ENCODE peak calls at places on chromosomes 3 and 15, in five cellular contexts. One of them, this sample, is unnamed.

GRCh38 chr15:92151741-92152140 is 241.9 kb upstream of the ST8SIA2 start:
- DNase-seq in pancreas: no peak
- DNase-seq in astrocyte of the spinal cord: no peak
- DNase-seq in breast epithelium: no peak
- DNase-seq in fibroblast of lung: no peak
- DNase-seq in this sample: no peak

GRCh38 chr15:38611228-38611627 is 46.6 kb upstream of the RASGRP1 start:
- DNase-seq in astrocyte of the spinal cord: no peak
- DNase-seq in fibroblast of lung: no peak
- DNase-seq in pancreas: no peak
- DNase-seq in breast epithelium: no peak
- DNase-seq in this sample: no peak

GRCh38 chr3:129122697-129123055 is 1.1 kb upstream of the RAB43 start:
- DNase-seq in fibroblast of lung: peak; percentile 15
- DNase-seq in astrocyte of the spinal cord: no peak
- DNase-seq in pancreas: no peak
- DNase-seq in breast epithelium: no peak
- DNase-seq in this sample: no peak

GRCh38 chr3:29279830-29280229 is 1.0 kb upstream of the RBMS3 start:
- DNase-seq in breast epithelium: no peak
- DNase-seq in fibroblast of lung: peak; percentile 49
- DNase-seq in astrocyte of the spinal cord: no peak
- DNase-seq in pancreas: no peak
- DNase-seq in this sample: no peak

GRCh38 chr3:182789371-182789770 is 3.9 kb upstream of the ATP11B start:
- DNase-seq in fibroblast of lung: no peak
- DNase-seq in breast epithelium: no peak
- DNase-seq in astrocyte of the spinal cord: no peak
- DNase-seq in pancreas: no peak
- DNase-seq in this sample: no peak

GRCh38 chr3:53426918-53427317 is 67.5 kb upstream of the CACNA1D start:
- DNase-seq in pancreas: no peak
- DNase-seq in fibroblast of lung: no peak
- DNase-seq in astrocyte of the spinal cord: no peak
- DNase-seq in breast epithelium: no peak
- DNase-seq in this sample: no peak

GRCh38 chr3:181724432-181724740 is 12.7 kb downstream of the SOX2 start:
- DNase-seq in fibroblast of lung: no peak
- DNase-seq in breast epithelium: no peak
- DNase-seq in pancreas: no peak
- DNase-seq in astrocyte of the spinal cord: peak; percentile 28
- DNase-seq in this sample: no peak

GRCh38 chr15:45387379-45388007 is 9.1 kb upstream of the GATM start:
- DNase-seq in breast epithelium: no peak
- DNase-seq in pancreas: no peak
- DNase-seq in fibroblast of lung: no peak
- DNase-seq in astrocyte of the spinal cord: no peak
- DNase-seq in this sample: no peak

GRCh38 chr15:20652914-20653313 is 111.3 kb upstream of the GOLGA6L6 start:
- DNase-seq in pancreas: no peak
- DNase-seq in fibroblast of lung: no peak
- DNase-seq in breast epithelium: no peak
- DNase-seq in astrocyte of the spinal cord: no peak
- DNase-seq in this sample: no peak

GRCh38 chr3:111803123-111803593 is 55.9 kb upstream of the PHLDB2 start:
- DNase-seq in breast epithelium: peak; percentile 57
- DNase-seq in fibroblast of lung: peak; percentile 99
- DNase-seq in pancreas: peak; percentile 22
- DNase-seq in astrocyte of the spinal cord: peak; percentile 97
- DNase-seq in this sample: no peak

GRCh38 chr3:175526609-175527280 is 667.6 kb downstream of the NAALADL2 start:
- DNase-seq in fibroblast of lung: peak; percentile 33
- DNase-seq in breast epithelium: no peak
- DNase-seq in pancreas: no peak
- DNase-seq in astrocyte of the spinal cord: peak; percentile 38
- DNase-seq in this sample: no peak
- H3K4me3 ChIP-seq in fibroblast of lung: peak overlapping the region; percentile 54
- H3K4me3 ChIP-seq in breast epithelium: peak overlapping the region; percentile 45
- H3K4me3 ChIP-seq in pancreas: peak overlapping the region; percentile 42
- H3K4me3 ChIP-seq in astrocyte of the spinal cord: peak overlapping the region; percentile 53
- H3K4me3 ChIP-seq in this sample: no peak overlapping the region

GRCh38 chr15:60128000-60128376 is 123.9 kb downstream of the FOXB1 start:
- DNase-seq in pancreas: no peak
- DNase-seq in breast epithelium: no peak
- DNase-seq in fibroblast of lung: peak; percentile 22
- DNase-seq in astrocyte of the spinal cord: no peak
- DNase-seq in this sample: no peak

GRCh38 chr15:60128710-60129109 is 124.6 kb downstream of the FOXB1 start:
- DNase-seq in breast epithelium: no peak
- DNase-seq in pancreas: no peak
- DNase-seq in astrocyte of the spinal cord: no peak
- DNase-seq in fibroblast of lung: no peak
- DNase-seq in this sample: no peak

GRCh38 chr15:60130811-60131210 is 126.7 kb downstream of the FOXB1 start:
- DNase-seq in breast epithelium: no peak
- DNase-seq in fibroblast of lung: no peak
- DNase-seq in astrocyte of the spinal cord: no peak
- DNase-seq in pancreas: no peak
- DNase-seq in this sample: no peak

GRCh38 chr15:60126661-60127060 is 122.5 kb downstream of the FOXB1 start:
- DNase-seq in astrocyte of the spinal cord: no peak
- DNase-seq in breast epithelium: no peak
- DNase-seq in fibroblast of lung: no peak
- DNase-seq in pancreas: no peak
- DNase-seq in this sample: no peak

GRCh38 chr15:60130398-60130797 is 126.3 kb downstream of the FOXB1 start:
- DNase-seq in fibroblast of lung: no peak
- DNase-seq in pancreas: no peak
- DNase-seq in breast epithelium: no peak
- DNase-seq in astrocyte of the spinal cord: no peak
- DNase-seq in this sample: no peak
- H3K4me3 ChIP-seq in fibroblast of lung: no peak overlapping the region
- H3K4me3 ChIP-seq in pancreas: no peak overlapping the region
- H3K4me3 ChIP-seq in breast epithelium: no peak overlapping the region
- H3K4me3 ChIP-seq in astrocyte of the spinal cord: no peak overlapping the region
- H3K4me3 ChIP-seq in this sample: no peak overlapping the region

GRCh38 chr3:120448707-120449650 is 1.8 kb downstream of the FSTL1 start:
- DNase-seq in breast epithelium: no peak
- DNase-seq in astrocyte of the spinal cord: peak; percentile 79
- DNase-seq in pancreas: no peak
- DNase-seq in fibroblast of lung: peak; percentile 73
- DNase-seq in this sample: no peak
- H3K4me3 ChIP-seq in breast epithelium: peak overlapping the region; percentile 78
- H3K4me3 ChIP-seq in astrocyte of the spinal cord: peak overlapping the region; percentile 82
- H3K4me3 ChIP-seq in pancreas: peak overlapping the region; percentile 7
- H3K4me3 ChIP-seq in fibroblast of lung: peak overlapping the region; percentile 75
- H3K4me3 ChIP-seq in this sample: no peak overlapping the region

GRCh38 chr3:71062920-71063767 is 520.4 kb downstream of the FOXP1 start:
- DNase-seq in pancreas: no peak
- DNase-seq in breast epithelium: no peak
- DNase-seq in fibroblast of lung: peak; percentile 62
- DNase-seq in astrocyte of the spinal cord: peak; percentile 72
- DNase-seq in this sample: no peak
- H3K4me3 ChIP-seq in pancreas: peak overlapping the region; percentile 56
- H3K4me3 ChIP-seq in breast epithelium: peak overlapping the region; percentile 70
- H3K4me3 ChIP-seq in fibroblast of lung: peak overlapping the region; percentile 90
- H3K4me3 ChIP-seq in astrocyte of the spinal cord: peak overlapping the region; percentile 65
- H3K4me3 ChIP-seq in this sample: peak overlapping the region; percentile 71

GRCh38 chr15:68653795-68654194 is 75.0 kb downstream of the CORO2B start:
- DNase-seq in astrocyte of the spinal cord: no peak
- DNase-seq in pancreas: no peak
- DNase-seq in fibroblast of lung: no peak
- DNase-seq in breast epithelium: peak; percentile 2
- DNase-seq in this sample: no peak

GRCh38 chr15:68652141-68652540 is 73.3 kb downstream of the CORO2B start:
- DNase-seq in breast epithelium: peak; percentile 7
- DNase-seq in pancreas: no peak
- DNase-seq in fibroblast of lung: no peak
- DNase-seq in astrocyte of the spinal cord: no peak
- DNase-seq in this sample: no peak

GRCh38 chr15:68654786-68655560 is 76.2 kb downstream of the CORO2B start:
- DNase-seq in breast epithelium: peak; percentile 17
- DNase-seq in astrocyte of the spinal cord: no peak
- DNase-seq in pancreas: no peak
- DNase-seq in fibroblast of lung: no peak
- DNase-seq in this sample: no peak

GRCh38 chr15:68653031-68653635 is 74.3 kb downstream of the CORO2B start:
- DNase-seq in breast epithelium: peak; percentile 31
- DNase-seq in fibroblast of lung: no peak
- DNase-seq in astrocyte of the spinal cord: no peak
- DNase-seq in pancreas: no peak
- DNase-seq in this sample: no peak

DNA sequence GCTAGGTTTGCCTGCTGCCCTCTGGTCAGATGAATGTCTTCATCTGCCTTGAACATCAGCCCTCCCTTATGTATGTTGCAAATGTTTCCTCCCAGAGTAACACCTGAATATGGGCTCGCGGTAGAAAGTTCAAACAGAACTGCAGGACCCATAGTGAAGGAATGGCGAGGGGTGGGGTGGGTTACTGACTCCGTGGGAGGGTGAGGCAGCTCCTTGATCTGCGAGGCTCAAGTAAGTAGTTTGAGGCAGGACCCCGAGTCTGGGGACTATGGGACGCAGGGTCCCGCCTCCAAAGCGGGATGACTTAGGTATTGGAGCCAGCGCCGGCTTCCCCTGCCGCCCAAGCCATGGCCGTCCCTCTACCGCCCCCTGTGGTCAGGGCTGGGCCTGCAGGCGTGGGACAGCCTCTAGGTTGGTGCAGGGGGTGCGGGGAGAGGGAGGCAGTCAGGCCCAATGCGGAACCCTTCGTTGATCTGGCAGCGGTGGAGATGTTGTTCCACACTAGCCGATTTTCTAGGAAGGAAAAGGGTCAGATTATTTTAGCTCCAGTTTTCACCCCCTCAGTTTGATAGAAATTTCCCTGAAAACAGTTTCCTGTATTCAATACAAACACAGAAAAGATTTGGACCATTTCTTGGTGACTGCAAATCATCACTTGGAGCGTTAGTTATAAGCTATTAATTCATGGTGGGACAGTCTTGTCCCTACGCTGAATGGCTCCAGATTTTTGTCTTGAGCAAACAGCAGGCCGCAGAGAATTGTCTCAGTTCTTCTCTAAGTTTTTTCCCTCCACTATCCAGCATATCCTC is 72.3 kb downstream of the CORO2B start:
- DNase-seq in fibroblast of lung: no peak
- DNase-seq in astrocyte of the spinal cord: no peak
- DNase-seq in breast epithelium: peak; percentile 49
- DNase-seq in pancreas: no peak
- DNase-seq in this sample: peak; percentile 90
- H3K4me3 ChIP-seq in fibroblast of lung: no peak overlapping the region
- H3K4me3 ChIP-seq in astrocyte of the spinal cord: no peak overlapping the region
- H3K4me3 ChIP-seq in breast epithelium: no peak overlapping the region
- H3K4me3 ChIP-seq in pancreas: no peak overlapping the region
- H3K4me3 ChIP-seq in this sample: no peak overlapping the region

GRCh38 chr3:194294199-194294887 is 56.8 kb downstream of the CPN2 start:
- DNase-seq in breast epithelium: no peak
- DNase-seq in pancreas: no peak
- DNase-seq in fibroblast of lung: no peak
- DNase-seq in astrocyte of the spinal cord: no peak
- DNase-seq in this sample: no peak

GRCh38 chr3:194298331-194299227 is 52.5 kb downstream of the CPN2 start:
- DNase-seq in fibroblast of lung: no peak
- DNase-seq in pancreas: no peak
- DNase-seq in astrocyte of the spinal cord: no peak
- DNase-seq in breast epithelium: no peak
- DNase-seq in this sample: no peak

GRCh38 chr3:194296448-194296831 is 54.7 kb downstream of the CPN2 start:
- DNase-seq in astrocyte of the spinal cord: peak; percentile 67
- DNase-seq in breast epithelium: no peak
- DNase-seq in fibroblast of lung: peak; percentile 72
- DNase-seq in pancreas: peak; percentile 79
- DNase-seq in this sample: no peak

GRCh38 chr3:194294888-194295214 is 56.3 kb downstream of the CPN2 start:
- DNase-seq in breast epithelium: no peak
- DNase-seq in pancreas: no peak
- DNase-seq in fibroblast of lung: no peak
- DNase-seq in astrocyte of the spinal cord: no peak
- DNase-seq in this sample: no peak

DNA sequence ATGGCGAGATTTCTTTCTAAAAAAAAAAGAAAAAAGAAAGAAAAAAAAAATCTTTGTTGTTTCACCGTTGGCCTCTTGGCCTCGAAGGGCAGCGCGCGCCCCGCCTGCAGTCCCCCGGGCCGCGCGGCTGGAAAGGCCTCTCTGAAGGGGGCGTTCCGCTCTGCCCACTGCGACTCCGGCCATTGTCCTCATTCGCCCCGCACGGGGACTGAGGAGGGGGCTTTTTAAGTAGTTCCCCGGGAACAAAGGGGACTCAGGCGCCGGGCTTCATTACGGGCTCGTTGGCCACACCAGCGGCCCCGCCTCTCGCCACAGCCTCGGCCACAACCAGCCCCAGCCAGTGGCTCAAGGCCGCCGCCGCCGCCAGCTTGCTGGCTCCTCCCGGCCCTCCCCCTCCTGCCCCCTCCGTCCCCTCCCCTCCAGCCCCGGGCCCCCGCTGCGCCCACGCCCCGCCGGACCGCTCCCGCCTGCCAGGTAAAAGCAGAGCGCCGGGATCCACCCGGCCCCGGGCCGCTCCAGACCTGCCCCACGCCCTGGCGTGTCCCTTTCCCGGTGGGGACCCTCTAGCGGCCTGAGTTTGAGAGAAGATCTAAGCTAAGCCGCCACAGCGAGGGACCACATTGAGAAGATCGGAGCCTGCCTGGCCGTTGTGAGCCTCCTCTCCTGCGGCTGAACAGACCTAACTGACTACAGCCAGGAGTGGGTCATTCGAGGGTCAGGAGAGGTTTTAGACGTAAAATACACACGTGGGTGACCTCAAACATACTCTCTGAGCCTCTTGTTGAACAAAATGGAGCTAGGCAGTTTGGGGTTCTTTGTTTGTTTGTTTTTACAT is 54.1 kb downstream of the CPN2 start:
- DNase-seq in fibroblast of lung: no peak
- DNase-seq in breast epithelium: no peak
- DNase-seq in astrocyte of the spinal cord: no peak
- DNase-seq in pancreas: peak; percentile 82
- DNase-seq in this sample: no peak
- H3K4me3 ChIP-seq in fibroblast of lung: peak overlapping the region; percentile 16
- H3K4me3 ChIP-seq in breast epithelium: peak overlapping the region; percentile 45
- H3K4me3 ChIP-seq in astrocyte of the spinal cord: peak overlapping the region; percentile 29
- H3K4me3 ChIP-seq in pancreas: peak overlapping the region; percentile 43
- H3K4me3 ChIP-seq in this sample: peak overlapping the region; percentile 18

This sample was measured in upper lobe of left lung.